ENCODE peak calls at places on chromosomes 6 and 20, in eight cellular contexts. O is GM12878, Q is IMR-90, W is adrenal gland, I is prostate gland, U is breast epithelium, D is ovary, A is stomach. Y is an unnamed sample.

GRCh38 chr6:61867635-61868034 is 418.4 kb downstream of the KHDRBS2 start:
- DNase-seq in O (no peak), Q (no peak), W (no peak), I (no peak), U (no peak), D (peak; percentile 19), A (no peak), Y (no peak)

GRCh38 chr20:56447227-56447626 is 21.2 kb upstream of the RTF2 start:
- DNase-seq in O (no peak), Q (no peak), W (no peak), I (no peak), U (no peak), D (no peak), A (no peak), Y (no peak)

GRCh38 chr6:78910611-78911134 is 43.3 kb downstream of the IRAK1BP1 start:
- DNase-seq in O (no peak), Q (no peak), W (no peak), I (no peak), U (no peak), D (no peak), A (no peak), Y (no peak)

GRCh38 chr6:3267162-3267561 is 8.4 kb downstream of the PSMG4 start:
- DNase-seq in O (no peak), Q (no peak), W (no peak), I (no peak), U (no peak), D (no peak), A (no peak), Y (no peak)

GRCh38 chr20:33820362-33820761 is 9.2 kb downstream of the CHMP4B start:
- DNase-seq in O (no peak), Q (no peak), W (no peak), I (no peak), U (no peak), D (no peak), A (no peak), Y (no peak)

GRCh38 chr6:127972815-127973214 is 72.0 kb upstream of the THEMIS start:
- DNase-seq in O (no peak), Q (no peak), W (no peak), I (no peak), U (no peak), D (no peak), A (no peak), Y (no peak)

GRCh38 chr6:1103945-1104623 is 207.8 kb upstream of the FOXQ1 start:
- DNase-seq in O (no peak), Q (no peak), W (no peak), I (peak; percentile 34), U (peak; percentile 32), D (no peak), A (no peak), Y (no peak)

GRCh38 chr6:141848029-141848890 is 284.5 kb upstream of the GJE1 start:
- DNase-seq in O (no peak), Q (peak; percentile 1), W (no peak), I (no peak), U (no peak), D (no peak), A (no peak), Y (no peak)

GRCh38 chr20:22232923-22233322 is 351.4 kb downstream of the FOXA2 start:
- DNase-seq in O (no peak), Q (no peak), W (no peak), I (no peak), U (no peak), D (no peak), A (no peak), Y (no peak)

GRCh38 chr6:44446626-44447297 is 59.3 kb downstream of the CDC5L start:
- DNase-seq in O (no peak), Q (peak; percentile 93), W (no peak), I (no peak), U (no peak), D (no peak), A (no peak), Y (no peak)

GRCh38 chr6:88705601-88706000 is 257.8 kb downstream of the RNGTT start:
- DNase-seq in O (peak; percentile 81), Q (no peak), W (no peak), I (no peak), U (no peak), D (no peak), A (no peak), Y (no peak)

GRCh38 chr6:89387516-89388222 is 24.4 kb downstream of the RRAGD start:
- DNase-seq in O (peak; percentile 95), Q (no peak), W (no peak), I (no peak), U (no peak), D (no peak), A (no peak), Y (no peak)

GRCh38 chr6:89999995-90000825 is 105.9 kb downstream of the GJA10 start:
- DNase-seq in O (no peak), Q (no peak), W (no peak), I (no peak), U (peak; percentile 59), D (no peak), A (no peak), Y (no peak)

GRCh38 chr6:170049641-170050491 is 241.0 kb downstream of the DLL1 start:
- DNase-seq in O (no peak), Q (peak; percentile 50), W (peak; percentile 34), I (peak; percentile 48), U (peak; percentile 67), D (peak; percentile 91), A (peak; percentile 62), Y (peak; percentile 88)

GRCh38 chr6:167485186-167485978 is 160.5 kb downstream of the TTLL2 start:
- DNase-seq in O (no peak), Q (no peak), W (no peak), I (no peak), U (no peak), D (no peak), A (no peak), Y (no peak)

GRCh38 chr20:28562510-28562898 is 2695.0 kb upstream of the DEFB115 start:
- DNase-seq in O (no peak), Q (peak; percentile 89), W (no peak), I (no peak), U (no peak), D (no peak), A (no peak), Y (no peak)

GRCh38 chr20:49543071-49543857 is 24.7 kb downstream of the PTGIS start:
- DNase-seq in O (no peak), Q (no peak), W (no peak), I (no peak), U (no peak), D (no peak), A (no peak), Y (no peak)

GRCh38 chr6:25302677-25303128 is 23.5 kb downstream of the CARMIL1 start:
- DNase-seq in O (no peak), Q (peak; percentile 76), W (no peak), I (no peak), U (no peak), D (no peak), A (no peak), Y (no peak)

GRCh38 chr20:6402026-6402425 is 279.2 kb upstream of the FERMT1 start:
- DNase-seq in O (no peak), Q (peak; percentile 29), W (no peak), I (no peak), U (no peak), D (no peak), A (no peak), Y (no peak)

GRCh38 chr6:52754443-52754842 is 8.8 kb downstream of the GSTA2 start:
- DNase-seq in O (no peak), Q (no peak), W (no peak), I (no peak), U (no peak), D (no peak), A (no peak), Y (no peak)

GRCh38 chr6:10694302-10695085 is at the start of the genes C6orf52 and PAK1IP1:
- DNase-seq in O (peak; percentile 88), Q (peak; percentile 91), W (peak; percentile 89), I (peak; percentile 94), U (peak; percentile 92), D (peak; percentile 94), A (peak; percentile 93), Y (peak; percentile 88)
- TF ChIP-seq POLR2A in O (peak; percentile 93), Q (peak; percentile 90), W (peak; percentile 65), I (peak; percentile 80), U (peak; percentile 93), D (peak; percentile 88), A (no peak), Y (peak; percentile 80)

DNA sequence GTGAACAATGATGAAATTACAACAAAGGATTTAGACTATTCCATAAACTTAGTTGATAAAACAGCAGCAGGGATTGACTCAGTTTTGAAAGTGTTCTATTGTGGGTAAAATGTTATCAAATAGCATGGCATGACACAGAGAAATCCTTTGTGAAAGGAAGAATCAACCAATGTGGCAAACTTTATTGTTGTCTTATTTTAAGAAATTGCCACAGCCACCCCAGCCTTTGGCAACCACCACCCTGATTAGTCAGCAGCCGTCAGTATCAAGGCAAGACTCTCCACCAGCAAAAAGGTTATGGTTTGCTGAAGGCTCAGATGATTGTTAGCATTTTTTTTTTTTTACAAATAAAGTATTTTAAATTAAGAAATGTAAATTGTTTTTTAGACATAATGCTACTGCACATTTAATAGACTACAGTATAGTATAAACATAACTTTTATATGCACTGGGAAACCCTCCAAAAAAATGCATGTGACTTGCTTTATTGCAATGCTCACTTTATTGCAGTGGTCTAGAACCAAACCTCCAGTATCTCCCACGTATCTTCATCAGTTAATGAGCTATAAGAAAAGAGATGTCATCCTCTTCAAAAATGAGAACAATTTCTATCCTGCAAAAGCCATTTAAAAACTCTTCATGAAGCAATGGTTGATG is 162.7 kb downstream of the SOBP start:
- DNase-seq in O (no peak), Q (no peak), W (no peak), I (no peak), U (no peak), D (no peak), A (no peak), Y (peak; percentile 49)
- H3K4me1 ChIP-seq in O (peaks cover 13% of the 10 kb centered on the region), Q (peaks cover 17% of the 10 kb centered on the region), W (no peaks in the 10 kb centered on the region), I (no peaks in the 10 kb centered on the region), U (no peaks in the 10 kb centered on the region), D (peaks cover 11% of the 10 kb centered on the region), A (peaks cover 5% of the 10 kb centered on the region), Y (peaks cover 49% of the 10 kb centered on the region)

GRCh38 chr20:59748555-59749292 is 144.4 kb downstream of the PHACTR3 start:
- DNase-seq in O (no peak), Q (peak; percentile 19), W (no peak), I (no peak), U (peak; percentile 48), D (no peak), A (no peak), Y (no peak)
- H3K27ac ChIP-seq in O (no peak overlapping the region), Q (no peak overlapping the region), W (no peak overlapping the region), I (no peak overlapping the region), U (peak overlapping the region; percentile 23), D (no peak overlapping the region), A (peak overlapping the region; percentile 70), Y (no peak overlapping the region)

DNA sequence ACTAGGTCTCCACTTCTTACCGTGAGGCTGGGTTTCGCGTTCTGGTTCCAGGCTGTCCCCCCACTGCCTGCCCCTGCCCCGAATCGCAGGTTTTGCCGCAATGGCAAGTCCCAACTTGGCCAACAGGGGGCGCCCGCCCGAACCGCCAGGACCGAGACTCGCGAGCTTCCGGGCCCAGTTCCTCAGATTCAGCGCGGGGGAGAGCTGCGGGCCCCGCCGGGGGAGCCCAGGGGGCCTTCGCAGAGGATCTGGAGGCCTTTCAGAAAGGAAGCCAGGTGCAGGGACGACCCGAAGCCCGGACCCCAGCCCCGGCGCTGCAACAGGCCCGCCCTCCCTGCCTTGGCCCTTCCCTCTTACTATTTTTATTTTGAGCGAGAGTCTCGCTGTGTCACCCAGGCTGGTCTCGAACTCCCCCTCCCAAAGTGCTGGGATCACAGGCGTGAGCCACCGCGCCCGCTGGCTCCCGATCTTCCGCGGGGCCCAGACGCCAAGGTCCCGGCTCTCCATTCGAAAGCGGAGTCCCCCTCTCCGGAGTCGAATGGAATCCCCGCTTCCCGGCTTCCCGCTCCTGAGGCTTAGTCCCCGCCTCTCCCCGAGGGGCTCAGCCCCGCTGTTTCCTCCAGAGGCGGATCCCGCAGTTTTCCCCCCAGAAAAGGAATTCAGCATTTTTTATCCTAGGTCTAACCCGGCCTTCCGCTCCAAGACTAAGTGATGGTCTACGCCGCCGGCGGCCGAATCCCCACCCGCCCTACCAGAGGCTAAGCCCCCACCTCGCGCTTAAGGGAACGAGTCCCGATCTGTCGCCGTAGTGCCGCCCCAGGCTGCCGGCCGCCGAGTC is 11.7 kb upstream of the TMC2 start:
- DNase-seq in O (peak; percentile 25), Q (peak; percentile 66), W (peak; percentile 89), I (peak; percentile 79), U (peak; percentile 65), D (peak; percentile 93), A (peak; percentile 89), Y (peak; percentile 53)
- TF ChIP-seq POLR2A in O (peak; percentile 84), Q (peak; percentile 46), W (peak; percentile 22), I (peak; percentile 69), U (peak; percentile 49), D (peak; percentile 74), A (no peak), Y (peak; percentile 56)

Y was measured in gastrocnemius medialis.